ENCODE peak calls at places on chromosomes 13 and 19, in five cellular contexts. Y, P, F, R and D are unnamed samples.

GRCh38 chr19:35712910-35713845 is 4.6 kb upstream of the KMT2B start:
- DNase-seq in P (peak; percentile 58), R (peak; percentile 29), Y (no peak), F (no peak), D (no peak)

GRCh38 chr13:40585911-40586471 is 80.5 kb downstream of the FOXO1 start:
- DNase-seq in P (no peak), Y (peak; percentile 35), F (no peak), R (no peak), D (peak; percentile 63)

GRCh38 chr13:71454509-71454908 is 412.5 kb downstream of the DACH1 start:
- DNase-seq in R (no peak), F (no peak), Y (no peak), P (no peak), D (no peak)

GRCh38 chr19:37947778-37948177 is 40.8 kb downstream of the SIPA1L3 start:
- DNase-seq in P (no peak), R (no peak), Y (no peak), F (no peak), D (no peak)

GRCh38 chr19:36547001-36547732 is 19.1 kb upstream of the ZNF260 start:
- DNase-seq in R (no peak), P (no peak), F (no peak), Y (peak; percentile 21), D (peak; percentile 11)

GRCh38 chr13:113355621-113356020 is 8.3 kb downstream of the GRTP1 start:
- DNase-seq in P (no peak), R (no peak), Y (no peak), F (no peak), D (no peak)

GRCh38 chr13:72726721-72727416 is 560 bp downstream of the MZT1 start:
- DNase-seq in Y (peak; percentile 12), P (peak; percentile 44), R (peak; percentile 32), F (peak; percentile 61), D (peak; percentile 4)

GRCh38 chr19:20503536-20503935 is 62.0 kb downstream of the ZNF737 start:
- DNase-seq in F (no peak), Y (no peak), R (no peak), P (no peak), D (peak; percentile 46)

GRCh38 chr19:45507864-45508680 is 793 bp downstream of the VASP start:
- DNase-seq in R (peak; percentile 37), P (peak; percentile 61), F (peak; percentile 39), Y (peak; percentile 40), D (no peak)

GRCh38 chr13:94700051-94700535 is 12.3 kb downstream of the SOX21 start:
- DNase-seq in F (no peak), P (no peak), R (no peak), Y (no peak), D (no peak)

GRCh38 chr19:34317311-34317927 is 47.6 kb upstream of the GPI start:
- DNase-seq in P (no peak), Y (peak; percentile 11), R (peak; percentile 17), F (no peak), D (peak; percentile 13)

GRCh38 chr13:85528578-85529215 is 270.5 kb downstream of the SLITRK6 start:
- DNase-seq in F (no peak), R (no peak), P (no peak), Y (peak; percentile 25), D (peak; percentile 55)

GRCh38 chr13:27712421-27712820 is 79.9 kb upstream of the GSX1 start:
- DNase-seq in Y (no peak), F (no peak), R (no peak), P (peak; percentile 3), D (no peak)

GRCh38 chr19:15468675-15469512 is 4.5 kb upstream of the RASAL3 start:
- DNase-seq in R (no peak), Y (no peak), P (no peak), F (no peak), D (no peak)

GRCh38 chr13:33764716-33765115 is 53.2 kb upstream of the RFC3 start:
- DNase-seq in P (no peak), F (peak; percentile 81), Y (no peak), R (no peak), D (peak; percentile 49)

GRCh38 chr19:14434157-14434501 is 1.0 kb downstream of the PKN1 start:
- DNase-seq in Y (no peak), R (no peak), F (no peak), P (no peak), D (no peak)

GRCh38 chr13:41017153-41017552 is 2.0 kb downstream of the ELF1 start:
- DNase-seq in P (no peak), F (no peak), R (no peak), Y (peak; percentile 8), D (peak; percentile 28)

GRCh38 chr19:1854542-1855039 is 6.3 kb upstream of the REXO1 start:
- DNase-seq in R (no peak), P (no peak), F (no peak), Y (no peak), D (no peak)

GRCh38 chr13:40604135-40604534 is 62.3 kb downstream of the FOXO1 start:
- DNase-seq in Y (no peak), F (no peak), P (no peak), R (no peak), D (no peak)

GRCh38 chr13:26658491-26658890 is 101.0 kb downstream of the WASF3 start:
- DNase-seq in P (no peak), Y (no peak), F (no peak), R (no peak), D (no peak)

GRCh38 chr19:18662972-18663732 is 20.3 kb upstream of the CRTC1 start:
- DNase-seq in P (no peak), Y (no peak), F (no peak), R (no peak), D (no peak)

GRCh38 chr13:48586591-48587103 is 53.8 kb upstream of the RCBTB2 start:
- DNase-seq in Y (no peak), P (no peak), R (no peak), F (no peak), D (no peak)

GRCh38 chr19:17332677-17333581 is 1.7 kb downstream of the ANO8 start:
- DNase-seq in R (no peak), Y (peak; percentile 58), P (peak; percentile 34), F (peak; percentile 55), D (peak; percentile 29)